ENCODE peak calls at places on chromosome 6, in six cellular contexts. J is endothelial cell, X is cardiac fibroblast, D is bronchial epithelial cell, G is GM12865, Q is PC-9. W is an unnamed sample.
A peak's percentile ranks its signal among the peaks of the same experiment; 100 is the strongest.

GRCh38 chr6:33418690-33419291 is 884 bp upstream of the CUTA start:
- DNase-seq in D (no peak), G (peak; percentile 61), Q (no peak), X (peak; percentile 41), J (no peak), W (no peak)

GRCh38 chr6:118401325-118401998 is 146.6 kb upstream of the PLN start:
- DNase-seq in G (no peak), D (no peak), Q (no peak), J (no peak), X (no peak), W (no peak)

GRCh38 chr6:159540152-159540551 is 152.9 kb downstream of the SOD2 start:
- DNase-seq in X (no peak), D (no peak), J (peak; percentile 44), Q (no peak), G (peak; percentile 21), W (no peak)

GRCh38 chr6:18216411-18216810 is 47.9 kb downstream of the DEK start:
- DNase-seq in X (peak; percentile 23), J (no peak), D (peak; percentile 63), G (no peak), Q (no peak), W (no peak)

GRCh38 chr6:146868671-146869209 is 270.0 kb downstream of the ADGB start:
- DNase-seq in D (no peak), J (no peak), X (no peak), G (no peak), Q (no peak), W (no peak)

GRCh38 chr6:14037402-14038277 is 79.9 kb upstream of the CD83 start:
- DNase-seq in Q (no peak), D (no peak), X (peak; percentile 61), G (no peak), J (no peak), W (no peak)

GRCh38 chr6:106085687-106085983 is 501 bp upstream of the PRDM1 start:
- DNase-seq in X (no peak), J (no peak), D (no peak), G (no peak), Q (no peak), W (no peak)

GRCh38 chr6:159595173-159595572 is 97.9 kb downstream of the SOD2 start:
- DNase-seq in J (no peak), X (peak; percentile 66), D (peak; percentile 87), G (no peak), Q (no peak), W (no peak)

GRCh38 chr6:146543940-146544661 is 468 bp downstream of the RAB32 start:
- DNase-seq in J (peak; percentile 41), Q (no peak), X (peak; percentile 57), D (peak; percentile 31), G (no peak), W (peak; percentile 17)

GRCh38 chr6:35731414-35731735 is 5.5 kb upstream of the ARMC12 start:
- DNase-seq in G (peak; percentile 94), J (peak; percentile 86), X (peak; percentile 92), D (peak; percentile 47), Q (no peak), W (peak; percentile 91)

GRCh38 chr6:68235192-68235812 is 399.8 kb upstream of the ADGRB3 start:
- DNase-seq in D (no peak), X (peak; percentile 18), G (peak; percentile 2), J (no peak), Q (no peak), W (no peak)

GRCh38 chr6:68238097-68238597 is 396.9 kb upstream of the ADGRB3 start:
- DNase-seq in J (no peak), G (no peak), Q (no peak), X (peak; percentile 39), D (peak; percentile 73), W (peak; percentile 2)

GRCh38 chr6:68237205-68237604 is 397.9 kb upstream of the ADGRB3 start:
- DNase-seq in G (no peak), J (no peak), Q (no peak), X (no peak), D (no peak), W (no peak)

GRCh38 chr6:68240731-68241130 is 394.4 kb upstream of the ADGRB3 start:
- DNase-seq in G (no peak), Q (no peak), X (no peak), J (no peak), D (no peak), W (no peak)

DNA sequence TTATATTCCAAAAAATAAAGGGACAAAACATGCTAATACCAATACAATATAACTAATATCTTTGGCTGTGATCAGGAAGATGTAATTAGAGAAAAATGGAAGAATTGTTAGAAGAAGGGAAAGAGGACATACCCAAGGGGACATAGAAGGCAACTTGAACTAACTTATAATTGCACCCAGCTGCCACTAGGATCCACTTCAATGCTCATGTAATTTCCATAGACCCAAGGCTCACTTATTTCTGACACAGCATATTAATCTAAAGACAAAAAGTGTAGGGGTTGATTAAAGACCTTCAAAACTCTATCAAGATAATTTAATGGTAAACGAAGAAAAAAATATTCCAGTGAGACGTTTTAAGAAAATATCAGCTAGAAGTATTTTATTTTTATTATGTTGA is 396.0 kb upstream of the ADGRB3 start:
- DNase-seq in Q (no peak), G (no peak), J (no peak), X (no peak), D (no peak), W (no peak)
- TF ChIP-seq CTCF in Q (no peak), G (no peak), J (no peak), X (no peak), D (no peak), W (no peak)

DNA sequence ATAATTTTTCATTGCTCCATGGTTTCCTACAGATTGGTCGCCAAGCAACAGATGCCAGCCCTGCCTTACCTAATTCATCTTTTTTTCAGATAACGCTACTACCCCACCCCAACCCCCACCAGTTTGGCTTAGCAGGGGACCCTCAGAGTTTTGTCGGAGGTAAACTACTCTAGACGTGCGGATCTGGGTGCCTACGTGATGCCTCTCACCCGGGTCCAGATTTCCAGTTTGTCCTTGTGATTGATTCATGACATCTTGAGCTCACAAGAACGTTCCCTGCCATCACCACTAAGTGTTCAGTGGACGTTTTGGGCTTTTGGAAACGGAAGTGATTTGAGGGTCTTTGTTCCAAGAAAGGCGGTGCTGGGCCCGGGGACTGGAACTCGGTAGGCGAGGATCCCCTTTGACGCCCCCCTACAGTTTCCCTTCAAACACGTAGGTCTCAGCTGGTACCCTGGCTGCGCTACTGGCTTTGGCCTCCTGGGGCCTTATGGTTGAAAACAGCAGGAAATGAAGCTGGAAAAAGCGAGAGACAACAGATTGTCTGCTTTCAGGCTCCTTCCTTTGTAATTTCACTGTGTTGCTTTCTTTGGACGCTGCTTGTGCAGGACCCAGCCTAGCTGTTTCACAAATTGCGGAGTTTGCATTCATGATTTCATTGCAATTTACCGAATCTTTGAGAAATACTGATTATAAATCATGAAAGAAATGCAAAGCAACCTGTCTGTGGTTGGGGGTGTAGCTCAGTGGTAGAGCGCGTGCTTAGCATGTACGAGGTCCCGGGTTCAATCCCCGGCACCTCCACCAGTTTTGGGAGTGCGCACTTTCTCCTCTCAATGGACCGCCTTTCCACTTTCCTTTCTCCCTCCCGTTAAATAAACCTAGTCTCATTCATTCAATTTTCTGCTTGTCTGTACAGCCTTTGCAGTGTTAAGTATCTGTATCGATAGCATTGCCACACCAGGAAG is 81.0 kb downstream of the GPX5 start:
- DNase-seq in Q (peak; percentile 55), X (peak; percentile 68), D (peak; percentile 64), G (peak; percentile 75), J (peak; percentile 62), W (peak; percentile 51)
- TF ChIP-seq CTCF in Q (peak; percentile 68), X (peak; percentile 55), D (no peak), G (peak; percentile 29), J (peak; percentile 55), W (no peak)

GRCh38 chr6:149861603-149862423 is 2.3 kb downstream of the LRP11 start:
- DNase-seq in Q (no peak), X (no peak), G (no peak), D (no peak), J (no peak), W (no peak)

GRCh38 chr6:149864578-149865535 is 698 bp upstream of the LRP11 start:
- DNase-seq in J (peak; percentile 25), Q (peak; percentile 58), G (peak; percentile 54), D (peak; percentile 72), X (peak; percentile 78), W (peak; percentile 67)

GRCh38 chr6:149862901-149863595 is 1.1 kb downstream of the LRP11 start:
- DNase-seq in G (peak; percentile 50), D (peak; percentile 65), Q (peak; percentile 89), J (peak; percentile 62), X (peak; percentile 87), W (peak; percentile 34)

GRCh38 chr6:149863846-149864577 is at the start of gene LRP11:
- DNase-seq in X (peak; percentile 86), D (peak; percentile 71), Q (peak; percentile 73), G (peak; percentile 75), J (peak; percentile 89), W (peak; percentile 93)

DNA sequence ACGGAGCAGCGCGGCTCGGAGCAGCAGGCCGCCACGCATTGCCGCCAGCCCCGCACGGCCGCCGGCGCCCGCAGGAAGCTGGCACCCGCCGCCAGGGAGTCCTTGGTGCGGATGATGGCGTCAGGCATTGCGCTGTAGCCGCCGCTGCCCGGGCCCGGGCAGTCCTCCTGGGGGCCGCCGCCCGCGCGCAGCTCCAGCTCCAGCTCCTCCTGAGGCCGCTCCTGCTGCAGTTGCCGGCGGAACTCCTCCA is 638 bp downstream of the LRP11 start:
- DNase-seq in X (no peak), Q (no peak), G (no peak), J (no peak), D (no peak), W (no peak)
- TF ChIP-seq CTCF in X (no peak), Q (no peak), G (no peak), J (no peak), D (no peak), W (no peak)

GRCh38 chr6:140433072-140433471 is 1058.6 kb upstream of the CITED2 start:
- DNase-seq in D (no peak), X (no peak), Q (no peak), G (no peak), J (no peak), W (no peak)

DNA sequence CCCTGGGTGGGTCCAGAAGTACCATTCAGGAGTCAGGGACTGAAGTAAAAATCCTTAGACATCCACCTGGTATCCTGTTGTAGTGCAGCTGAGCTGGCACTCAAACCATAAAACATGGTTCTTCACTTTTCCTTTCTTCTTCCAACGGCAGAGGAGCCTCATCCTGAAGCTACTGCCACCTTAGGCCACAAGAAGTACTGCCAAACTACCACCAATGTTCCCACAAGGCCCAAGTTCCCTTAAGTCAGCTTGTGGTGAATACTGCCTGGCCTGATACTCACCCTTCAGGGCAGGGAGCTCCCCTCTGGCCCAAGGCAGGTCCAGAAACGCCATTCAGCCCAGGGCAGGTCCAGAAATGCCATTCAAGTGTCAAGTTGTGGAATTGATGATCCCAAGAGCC is 1053.4 kb upstream of the CITED2 start:
- DNase-seq in J (no peak), Q (no peak), G (no peak), X (no peak), D (no peak), W (no peak)
- TF ChIP-seq CTCF in J (no peak), Q (no peak), G (no peak), X (no peak), D (no peak), W (no peak)